ENCODE peak calls at places on chromosomes 16 and 17, in six cellular contexts. One of them, this sample, is unnamed.

GRCh38 chr17:1999557-2000251 is 25.4 kb downstream of the RTN4RL1 start:
- DNase-seq in natural killer cell: no peak
- DNase-seq in activated CD8-positive, alpha-beta T cell treated with anti-CD3 and anti-CD28 coated beads for 36 hours: no peak
- DNase-seq in fibroblast of lung: peak; percentile 34
- DNase-seq in suprapubic skin: no peak
- DNase-seq in IMR-90: peak; percentile 19
- DNase-seq in this sample: no peak

GRCh38 chr16:80689487-80689886 is 114.9 kb downstream of the CDYL2 start:
- DNase-seq in IMR-90: no peak
- DNase-seq in suprapubic skin: no peak
- DNase-seq in natural killer cell: no peak
- DNase-seq in activated CD8-positive, alpha-beta T cell treated with anti-CD3 and anti-CD28 coated beads for 36 hours: no peak
- DNase-seq in fibroblast of lung: no peak
- DNase-seq in this sample: no peak

GRCh38 chr17:12320286-12320685 is 299.6 kb downstream of the MAP2K4 start:
- DNase-seq in activated CD8-positive, alpha-beta T cell treated with anti-CD3 and anti-CD28 coated beads for 36 hours: no peak
- DNase-seq in natural killer cell: no peak
- DNase-seq in suprapubic skin: no peak
- DNase-seq in IMR-90: peak; percentile 91
- DNase-seq in fibroblast of lung: no peak
- DNase-seq in this sample: no peak

GRCh38 chr17:3730881-3731429 is 7.3 kb downstream of the HASPIN start:
- DNase-seq in natural killer cell: no peak
- DNase-seq in activated CD8-positive, alpha-beta T cell treated with anti-CD3 and anti-CD28 coated beads for 36 hours: no peak
- DNase-seq in IMR-90: peak; percentile 42
- DNase-seq in fibroblast of lung: peak; percentile 67
- DNase-seq in suprapubic skin: no peak
- DNase-seq in this sample: no peak

GRCh38 chr16:85391769-85392583 is 221.1 kb upstream of the GSE1 start:
- DNase-seq in natural killer cell: no peak
- DNase-seq in fibroblast of lung: no peak
- DNase-seq in IMR-90: peak; percentile 17
- DNase-seq in suprapubic skin: no peak
- DNase-seq in activated CD8-positive, alpha-beta T cell treated with anti-CD3 and anti-CD28 coated beads for 36 hours: no peak
- DNase-seq in this sample: no peak

GRCh38 chr17:78501241-78502036 is 75.8 kb downstream of the DNAH17 start:
- DNase-seq in activated CD8-positive, alpha-beta T cell treated with anti-CD3 and anti-CD28 coated beads for 36 hours: no peak
- DNase-seq in fibroblast of lung: no peak
- DNase-seq in IMR-90: no peak
- DNase-seq in natural killer cell: no peak
- DNase-seq in suprapubic skin: no peak
- DNase-seq in this sample: no peak

GRCh38 chr16:67268136-67268579 is 11.2 kb upstream of the PLEKHG4 start:
- DNase-seq in suprapubic skin: no peak
- DNase-seq in activated CD8-positive, alpha-beta T cell treated with anti-CD3 and anti-CD28 coated beads for 36 hours: no peak
- DNase-seq in fibroblast of lung: peak; percentile 97
- DNase-seq in IMR-90: peak; percentile 93
- DNase-seq in natural killer cell: no peak
- DNase-seq in this sample: peak; percentile 58

GRCh38 chr16:27526169-27526568 is 23.5 kb downstream of the GTF3C1 start:
- DNase-seq in IMR-90: no peak
- DNase-seq in suprapubic skin: no peak
- DNase-seq in natural killer cell: no peak
- DNase-seq in activated CD8-positive, alpha-beta T cell treated with anti-CD3 and anti-CD28 coated beads for 36 hours: no peak
- DNase-seq in fibroblast of lung: no peak
- DNase-seq in this sample: no peak

GRCh38 chr17:37392024-37392590 is 14.5 kb downstream of the ACACA start:
- DNase-seq in suprapubic skin: no peak
- DNase-seq in IMR-90: peak; percentile 90
- DNase-seq in fibroblast of lung: peak; percentile 91
- DNase-seq in natural killer cell: no peak
- DNase-seq in activated CD8-positive, alpha-beta T cell treated with anti-CD3 and anti-CD28 coated beads for 36 hours: no peak
- DNase-seq in this sample: no peak

GRCh38 chr17:12738624-12739023 is 50.7 kb upstream of the ARHGAP44 start:
- DNase-seq in natural killer cell: no peak
- DNase-seq in fibroblast of lung: no peak
- DNase-seq in IMR-90: no peak
- DNase-seq in suprapubic skin: no peak
- DNase-seq in activated CD8-positive, alpha-beta T cell treated with anti-CD3 and anti-CD28 coated beads for 36 hours: no peak
- DNase-seq in this sample: no peak

GRCh38 chr16:70644763-70645597 is 1.4 kb upstream of the IL34 start:
- DNase-seq in fibroblast of lung: no peak
- DNase-seq in activated CD8-positive, alpha-beta T cell treated with anti-CD3 and anti-CD28 coated beads for 36 hours: no peak
- DNase-seq in natural killer cell: no peak
- DNase-seq in suprapubic skin: no peak
- DNase-seq in IMR-90: no peak
- DNase-seq in this sample: no peak

GRCh38 chr16:31221357-31222160 is 4.6 kb upstream of the PYDC1 start:
- DNase-seq in IMR-90: no peak
- DNase-seq in fibroblast of lung: no peak
- DNase-seq in natural killer cell: no peak
- DNase-seq in suprapubic skin: no peak
- DNase-seq in activated CD8-positive, alpha-beta T cell treated with anti-CD3 and anti-CD28 coated beads for 36 hours: no peak
- DNase-seq in this sample: no peak

GRCh38 chr16:83068686-83069085 is 441.9 kb downstream of the CDH13 start:
- DNase-seq in natural killer cell: no peak
- DNase-seq in fibroblast of lung: peak; percentile 42
- DNase-seq in suprapubic skin: no peak
- DNase-seq in IMR-90: peak; percentile 46
- DNase-seq in activated CD8-positive, alpha-beta T cell treated with anti-CD3 and anti-CD28 coated beads for 36 hours: no peak
- DNase-seq in this sample: no peak

GRCh38 chr17:28698253-28698941 is 13.3 kb downstream of the PROCA1 start:
- DNase-seq in fibroblast of lung: no peak
- DNase-seq in IMR-90: no peak
- DNase-seq in suprapubic skin: no peak
- DNase-seq in activated CD8-positive, alpha-beta T cell treated with anti-CD3 and anti-CD28 coated beads for 36 hours: no peak
- DNase-seq in natural killer cell: no peak
- DNase-seq in this sample: no peak

GRCh38 chr17:67696853-67697505 is 20.8 kb upstream of the NOL11 start:
- DNase-seq in IMR-90: no peak
- DNase-seq in suprapubic skin: no peak
- DNase-seq in natural killer cell: no peak
- DNase-seq in fibroblast of lung: no peak
- DNase-seq in activated CD8-positive, alpha-beta T cell treated with anti-CD3 and anti-CD28 coated beads for 36 hours: no peak
- DNase-seq in this sample: no peak

GRCh38 chr17:56310780-56311179 is 157.5 kb downstream of the ANKFN1 start:
- DNase-seq in activated CD8-positive, alpha-beta T cell treated with anti-CD3 and anti-CD28 coated beads for 36 hours: no peak
- DNase-seq in fibroblast of lung: no peak
- DNase-seq in IMR-90: no peak
- DNase-seq in suprapubic skin: no peak
- DNase-seq in natural killer cell: no peak
- DNase-seq in this sample: no peak

GRCh38 chr17:56309897-56310296 is 156.6 kb downstream of the ANKFN1 start:
- DNase-seq in fibroblast of lung: peak; percentile 74
- DNase-seq in IMR-90: peak; percentile 78
- DNase-seq in suprapubic skin: no peak
- DNase-seq in activated CD8-positive, alpha-beta T cell treated with anti-CD3 and anti-CD28 coated beads for 36 hours: no peak
- DNase-seq in natural killer cell: no peak
- DNase-seq in this sample: no peak

GRCh38 chr17:56300191-56300590 is 146.9 kb downstream of the ANKFN1 start:
- DNase-seq in fibroblast of lung: no peak
- DNase-seq in IMR-90: no peak
- DNase-seq in natural killer cell: no peak
- DNase-seq in activated CD8-positive, alpha-beta T cell treated with anti-CD3 and anti-CD28 coated beads for 36 hours: no peak
- DNase-seq in suprapubic skin: no peak
- DNase-seq in this sample: no peak

DNA sequence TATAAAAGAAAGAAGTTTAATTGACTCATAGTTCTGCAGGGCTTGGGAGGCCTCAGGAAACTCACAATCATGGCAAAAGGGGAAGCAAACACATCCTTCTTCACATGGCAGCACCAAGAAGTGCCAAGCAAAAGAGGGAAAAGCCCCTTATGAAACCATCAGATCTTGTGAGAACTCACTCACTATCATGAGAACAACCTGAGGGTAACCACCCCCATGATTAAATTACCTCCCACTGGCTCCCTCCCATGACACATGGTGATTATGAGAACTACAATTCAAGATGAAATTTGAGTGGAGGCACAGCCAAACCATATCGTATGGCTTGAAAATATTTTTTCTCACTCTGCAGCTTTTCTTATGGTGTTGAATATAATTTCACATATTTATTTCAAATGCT is 151.7 kb downstream of the ANKFN1 start:
- DNase-seq in natural killer cell: no peak
- DNase-seq in IMR-90: no peak
- DNase-seq in activated CD8-positive, alpha-beta T cell treated with anti-CD3 and anti-CD28 coated beads for 36 hours: no peak
- DNase-seq in suprapubic skin: no peak
- DNase-seq in fibroblast of lung: no peak
- DNase-seq in this sample: no peak
- TF ChIP-seq CTCF in natural killer cell: no peak
- TF ChIP-seq CTCF in IMR-90: no peak
- TF ChIP-seq CTCF in activated CD8-positive, alpha-beta T cell treated with anti-CD3 and anti-CD28 coated beads for 36 hours: no peak
- TF ChIP-seq CTCF in suprapubic skin: no peak
- TF ChIP-seq CTCF in fibroblast of lung: no peak
- TF ChIP-seq CTCF in this sample: no peak

GRCh38 chr17:10352866-10353265 is 19.9 kb downstream of the MYH13 start:
- DNase-seq in IMR-90: no peak
- DNase-seq in natural killer cell: no peak
- DNase-seq in activated CD8-positive, alpha-beta T cell treated with anti-CD3 and anti-CD28 coated beads for 36 hours: no peak
- DNase-seq in fibroblast of lung: no peak
- DNase-seq in suprapubic skin: no peak
- DNase-seq in this sample: no peak

GRCh38 chr17:10360578-10360977 is 12.2 kb downstream of the MYH13 start:
- DNase-seq in natural killer cell: no peak
- DNase-seq in IMR-90: peak; percentile 9
- DNase-seq in activated CD8-positive, alpha-beta T cell treated with anti-CD3 and anti-CD28 coated beads for 36 hours: no peak
- DNase-seq in suprapubic skin: no peak
- DNase-seq in fibroblast of lung: no peak
- DNase-seq in this sample: no peak

GRCh38 chr17:10357768-10358167 is 15.0 kb downstream of the MYH13 start:
- DNase-seq in fibroblast of lung: no peak
- DNase-seq in IMR-90: no peak
- DNase-seq in natural killer cell: no peak
- DNase-seq in activated CD8-positive, alpha-beta T cell treated with anti-CD3 and anti-CD28 coated beads for 36 hours: peak; percentile 60
- DNase-seq in suprapubic skin: no peak
- DNase-seq in this sample: no peak
- TF ChIP-seq CTCF in fibroblast of lung: no peak
- TF ChIP-seq CTCF in IMR-90: peak; percentile 9
- TF ChIP-seq CTCF in natural killer cell: peak; percentile 16
- TF ChIP-seq CTCF in activated CD8-positive, alpha-beta T cell treated with anti-CD3 and anti-CD28 coated beads for 36 hours: peak; percentile 41
- TF ChIP-seq CTCF in suprapubic skin: no peak
- TF ChIP-seq CTCF in this sample: no peak

GRCh38 chr17:8015236-8015956 is 13.0 kb downstream of the GUCY2D start:
- DNase-seq in suprapubic skin: no peak
- DNase-seq in activated CD8-positive, alpha-beta T cell treated with anti-CD3 and anti-CD28 coated beads for 36 hours: no peak
- DNase-seq in fibroblast of lung: no peak
- DNase-seq in IMR-90: no peak
- DNase-seq in natural killer cell: no peak
- DNase-seq in this sample: no peak

GRCh38 chr17:8018436-8018835 is 16.0 kb downstream of the GUCY2D start:
- DNase-seq in fibroblast of lung: no peak
- DNase-seq in activated CD8-positive, alpha-beta T cell treated with anti-CD3 and anti-CD28 coated beads for 36 hours: no peak
- DNase-seq in suprapubic skin: no peak
- DNase-seq in IMR-90: no peak
- DNase-seq in natural killer cell: no peak
- DNase-seq in this sample: no peak

GRCh38 chr17:8015957-8016631 is 13.7 kb downstream of the GUCY2D start:
- DNase-seq in natural killer cell: no peak
- DNase-seq in IMR-90: no peak
- DNase-seq in activated CD8-positive, alpha-beta T cell treated with anti-CD3 and anti-CD28 coated beads for 36 hours: peak; percentile 38
- DNase-seq in fibroblast of lung: peak; percentile 15
- DNase-seq in suprapubic skin: peak; percentile 75
- DNase-seq in this sample: no peak

GRCh38 chr17:8014558-8014850 is 12.1 kb downstream of the GUCY2D start:
- DNase-seq in fibroblast of lung: no peak
- DNase-seq in natural killer cell: no peak
- DNase-seq in suprapubic skin: no peak
- DNase-seq in activated CD8-positive, alpha-beta T cell treated with anti-CD3 and anti-CD28 coated beads for 36 hours: no peak
- DNase-seq in IMR-90: no peak
- DNase-seq in this sample: no peak

GRCh38 chr17:8016632-8017424 is 14.4 kb downstream of the GUCY2D start:
- DNase-seq in activated CD8-positive, alpha-beta T cell treated with anti-CD3 and anti-CD28 coated beads for 36 hours: peak; percentile 77
- DNase-seq in natural killer cell: no peak
- DNase-seq in suprapubic skin: peak; percentile 83
- DNase-seq in fibroblast of lung: no peak
- DNase-seq in IMR-90: no peak
- DNase-seq in this sample: no peak
- TF ChIP-seq CTCF in activated CD8-positive, alpha-beta T cell treated with anti-CD3 and anti-CD28 coated beads for 36 hours: peak; percentile 85
- TF ChIP-seq CTCF in natural killer cell: peak; percentile 60
- TF ChIP-seq CTCF in suprapubic skin: peak; percentile 31
- TF ChIP-seq CTCF in fibroblast of lung: peak; percentile 21
- TF ChIP-seq CTCF in IMR-90: peak; percentile 48
- TF ChIP-seq CTCF in this sample: no peak

GRCh38 chr16:23156110-23156509 is 6.9 kb upstream of the USP31 start:
- DNase-seq in fibroblast of lung: no peak
- DNase-seq in suprapubic skin: no peak
- DNase-seq in IMR-90: no peak
- DNase-seq in natural killer cell: no peak
- DNase-seq in activated CD8-positive, alpha-beta T cell treated with anti-CD3 and anti-CD28 coated beads for 36 hours: no peak
- DNase-seq in this sample: no peak

GRCh38 chr16:23152386-23153178 is 3.3 kb upstream of the USP31 start:
- DNase-seq in natural killer cell: no peak
- DNase-seq in activated CD8-positive, alpha-beta T cell treated with anti-CD3 and anti-CD28 coated beads for 36 hours: no peak
- DNase-seq in fibroblast of lung: no peak
- DNase-seq in IMR-90: no peak
- DNase-seq in suprapubic skin: no peak
- DNase-seq in this sample: no peak

GRCh38 chr16:23156946-23157460 is 7.8 kb upstream of the USP31 start:
- DNase-seq in IMR-90: no peak
- DNase-seq in activated CD8-positive, alpha-beta T cell treated with anti-CD3 and anti-CD28 coated beads for 36 hours: no peak
- DNase-seq in natural killer cell: no peak
- DNase-seq in fibroblast of lung: no peak
- DNase-seq in suprapubic skin: no peak
- DNase-seq in this sample: no peak

GRCh38 chr16:23158114-23158513 is 8.9 kb upstream of the USP31 start:
- DNase-seq in activated CD8-positive, alpha-beta T cell treated with anti-CD3 and anti-CD28 coated beads for 36 hours: no peak
- DNase-seq in IMR-90: no peak
- DNase-seq in suprapubic skin: no peak
- DNase-seq in natural killer cell: no peak
- DNase-seq in fibroblast of lung: no peak
- DNase-seq in this sample: no peak

DNA sequence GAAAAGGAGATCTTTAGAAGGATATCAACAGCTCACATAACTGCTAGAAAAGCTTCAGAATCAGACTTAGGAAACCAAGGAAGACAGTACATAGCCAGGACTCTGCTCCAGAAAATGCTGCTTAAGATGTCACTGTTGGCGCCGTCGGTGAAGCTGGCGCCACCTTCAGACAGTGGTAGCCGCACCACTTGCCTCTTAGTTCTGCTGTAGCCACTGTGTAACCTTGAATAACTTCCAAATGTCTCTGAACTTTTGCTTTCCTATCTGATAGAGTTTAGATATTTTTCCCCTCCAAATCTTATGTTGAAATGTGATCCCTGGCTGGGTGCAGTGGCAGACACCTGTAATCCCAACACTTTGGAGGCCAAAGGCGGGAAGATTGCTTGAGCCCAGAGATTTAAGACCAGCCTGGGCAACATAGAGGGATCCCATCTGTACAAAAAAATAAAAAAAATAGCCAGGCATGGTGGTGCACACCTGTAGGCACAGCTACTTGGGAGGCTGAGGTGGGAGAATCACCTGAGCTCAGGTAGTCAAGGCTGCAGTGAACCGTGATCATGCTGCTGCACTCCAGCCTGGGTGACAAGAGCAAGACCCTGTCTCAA is 6.3 kb upstream of the USP31 start:
- DNase-seq in natural killer cell: no peak
- DNase-seq in suprapubic skin: no peak
- DNase-seq in IMR-90: no peak
- DNase-seq in activated CD8-positive, alpha-beta T cell treated with anti-CD3 and anti-CD28 coated beads for 36 hours: peak; percentile 13
- DNase-seq in fibroblast of lung: no peak
- DNase-seq in this sample: no peak
- TF ChIP-seq CTCF in natural killer cell: no peak
- TF ChIP-seq CTCF in suprapubic skin: no peak
- TF ChIP-seq CTCF in IMR-90: peak; percentile 21
- TF ChIP-seq CTCF in activated CD8-positive, alpha-beta T cell treated with anti-CD3 and anti-CD28 coated beads for 36 hours: peak; percentile 38
- TF ChIP-seq CTCF in fibroblast of lung: no peak
- TF ChIP-seq CTCF in this sample: no peak

This sample was measured in omental fat pad.